ENCODE peak calls at places on chromosomes 7 and 10, in nine cellular contexts. One of them, this sample, is unnamed.

GRCh38 chr10:15672469-15672868 is 47.3 kb downstream of the ITGA8 start:
- DNase-seq in heart left ventricle: no peak
- DNase-seq in pancreas: no peak
- DNase-seq in cardiac muscle cell: no peak
- DNase-seq in stomach: no peak
- DNase-seq in mucosa of descending colon: no peak
- DNase-seq in CD8-positive, alpha-beta memory T cell: no peak
- DNase-seq in endothelial cell of umbilical vein: peak; percentile 52
- DNase-seq in IMR-90: no peak
- DNase-seq in this sample: no peak

GRCh38 chr7:27156508-27156898 is at the start of gene HOXA7:
- DNase-seq in stomach: peak; percentile 31
- DNase-seq in endothelial cell of umbilical vein: peak; percentile 88
- DNase-seq in pancreas: peak; percentile 55
- DNase-seq in CD8-positive, alpha-beta memory T cell: no peak
- DNase-seq in heart left ventricle: no peak
- DNase-seq in mucosa of descending colon: peak; percentile 80
- DNase-seq in cardiac muscle cell: no peak
- DNase-seq in IMR-90: peak; percentile 63
- DNase-seq in this sample: peak; percentile 11

GRCh38 chr10:78814430-78814806 is 254.3 kb upstream of the ZMIZ1 start:
- DNase-seq in endothelial cell of umbilical vein: no peak
- DNase-seq in IMR-90: no peak
- DNase-seq in mucosa of descending colon: no peak
- DNase-seq in cardiac muscle cell: no peak
- DNase-seq in pancreas: no peak
- DNase-seq in stomach: no peak
- DNase-seq in heart left ventricle: no peak
- DNase-seq in CD8-positive, alpha-beta memory T cell: no peak
- DNase-seq in this sample: no peak

GRCh38 chr10:58385784-58386112 is 538 bp downstream of the TFAM start:
- DNase-seq in mucosa of descending colon: peak; percentile 62
- DNase-seq in pancreas: peak; percentile 43
- DNase-seq in heart left ventricle: no peak
- DNase-seq in cardiac muscle cell: peak; percentile 64
- DNase-seq in CD8-positive, alpha-beta memory T cell: no peak
- DNase-seq in IMR-90: peak; percentile 17
- DNase-seq in endothelial cell of umbilical vein: no peak
- DNase-seq in stomach: peak; percentile 35
- DNase-seq in this sample: peak; percentile 32

GRCh38 chr10:132855889-132856288 is 69.9 kb upstream of the NKX6-2 start:
- DNase-seq in endothelial cell of umbilical vein: no peak
- DNase-seq in mucosa of descending colon: no peak
- DNase-seq in IMR-90: no peak
- DNase-seq in stomach: peak; percentile 16
- DNase-seq in pancreas: no peak
- DNase-seq in heart left ventricle: no peak
- DNase-seq in CD8-positive, alpha-beta memory T cell: no peak
- DNase-seq in cardiac muscle cell: no peak
- DNase-seq in this sample: no peak

GRCh38 chr10:123538401-123539320 is 127.5 kb upstream of the GPR26 start:
- DNase-seq in IMR-90: no peak
- DNase-seq in endothelial cell of umbilical vein: no peak
- DNase-seq in cardiac muscle cell: no peak
- DNase-seq in heart left ventricle: no peak
- DNase-seq in CD8-positive, alpha-beta memory T cell: no peak
- DNase-seq in stomach: no peak
- DNase-seq in mucosa of descending colon: no peak
- DNase-seq in pancreas: no peak
- DNase-seq in this sample: no peak

GRCh38 chr10:1182280-1183032 is 126.3 kb downstream of the WDR37 start:
- DNase-seq in endothelial cell of umbilical vein: no peak
- DNase-seq in stomach: no peak
- DNase-seq in mucosa of descending colon: no peak
- DNase-seq in cardiac muscle cell: no peak
- DNase-seq in IMR-90: no peak
- DNase-seq in heart left ventricle: no peak
- DNase-seq in pancreas: no peak
- DNase-seq in CD8-positive, alpha-beta memory T cell: no peak
- DNase-seq in this sample: no peak

GRCh38 chr7:96837583-96837982 is 127.9 kb upstream of the SEM1 start:
- DNase-seq in stomach: no peak
- DNase-seq in cardiac muscle cell: no peak
- DNase-seq in mucosa of descending colon: no peak
- DNase-seq in endothelial cell of umbilical vein: no peak
- DNase-seq in pancreas: no peak
- DNase-seq in IMR-90: no peak
- DNase-seq in heart left ventricle: no peak
- DNase-seq in CD8-positive, alpha-beta memory T cell: peak; percentile 46
- DNase-seq in this sample: no peak

GRCh38 chr7:6250364-6250833 is 22.0 kb downstream of the CYTH3 start:
- DNase-seq in CD8-positive, alpha-beta memory T cell: no peak
- DNase-seq in endothelial cell of umbilical vein: no peak
- DNase-seq in stomach: no peak
- DNase-seq in heart left ventricle: no peak
- DNase-seq in pancreas: no peak
- DNase-seq in cardiac muscle cell: no peak
- DNase-seq in mucosa of descending colon: no peak
- DNase-seq in IMR-90: no peak
- DNase-seq in this sample: no peak

GRCh38 chr7:114786455-114786854 is 135.4 kb upstream of the MDFIC start:
- DNase-seq in cardiac muscle cell: no peak
- DNase-seq in stomach: no peak
- DNase-seq in pancreas: no peak
- DNase-seq in IMR-90: no peak
- DNase-seq in endothelial cell of umbilical vein: no peak
- DNase-seq in mucosa of descending colon: no peak
- DNase-seq in CD8-positive, alpha-beta memory T cell: no peak
- DNase-seq in heart left ventricle: no peak
- DNase-seq in this sample: no peak

GRCh38 chr10:22992075-22992474 is 64.2 kb downstream of the ARMC3 start:
- DNase-seq in cardiac muscle cell: no peak
- DNase-seq in CD8-positive, alpha-beta memory T cell: no peak
- DNase-seq in mucosa of descending colon: no peak
- DNase-seq in pancreas: no peak
- DNase-seq in stomach: no peak
- DNase-seq in endothelial cell of umbilical vein: no peak
- DNase-seq in heart left ventricle: no peak
- DNase-seq in IMR-90: no peak
- DNase-seq in this sample: no peak

GRCh38 chr10:5434017-5434753 is 21.8 kb downstream of the NET1 start:
- DNase-seq in stomach: no peak
- DNase-seq in heart left ventricle: no peak
- DNase-seq in cardiac muscle cell: peak; percentile 68
- DNase-seq in pancreas: no peak
- DNase-seq in IMR-90: peak; percentile 81
- DNase-seq in mucosa of descending colon: no peak
- DNase-seq in CD8-positive, alpha-beta memory T cell: no peak
- DNase-seq in endothelial cell of umbilical vein: peak; percentile 67
- DNase-seq in this sample: no peak

GRCh38 chr10:86389441-86390193 is 23.0 kb upstream of the GRID1 start:
- DNase-seq in endothelial cell of umbilical vein: peak; percentile 29
- DNase-seq in heart left ventricle: no peak
- DNase-seq in mucosa of descending colon: peak; percentile 83
- DNase-seq in stomach: peak; percentile 74
- DNase-seq in CD8-positive, alpha-beta memory T cell: no peak
- DNase-seq in cardiac muscle cell: peak; percentile 79
- DNase-seq in pancreas: peak; percentile 85
- DNase-seq in IMR-90: peak; percentile 19
- DNase-seq in this sample: no peak

GRCh38 chr10:8137726-8138125 is 83.2 kb downstream of the GATA3 start:
- DNase-seq in IMR-90: no peak
- DNase-seq in heart left ventricle: no peak
- DNase-seq in stomach: no peak
- DNase-seq in endothelial cell of umbilical vein: no peak
- DNase-seq in CD8-positive, alpha-beta memory T cell: no peak
- DNase-seq in mucosa of descending colon: no peak
- DNase-seq in pancreas: no peak
- DNase-seq in cardiac muscle cell: no peak
- DNase-seq in this sample: no peak

GRCh38 chr7:141691540-141691939 is 10.4 kb downstream of the DENND11 start:
- DNase-seq in cardiac muscle cell: no peak
- DNase-seq in heart left ventricle: no peak
- DNase-seq in endothelial cell of umbilical vein: no peak
- DNase-seq in pancreas: no peak
- DNase-seq in IMR-90: no peak
- DNase-seq in mucosa of descending colon: no peak
- DNase-seq in CD8-positive, alpha-beta memory T cell: no peak
- DNase-seq in stomach: no peak
- DNase-seq in this sample: no peak

DNA sequence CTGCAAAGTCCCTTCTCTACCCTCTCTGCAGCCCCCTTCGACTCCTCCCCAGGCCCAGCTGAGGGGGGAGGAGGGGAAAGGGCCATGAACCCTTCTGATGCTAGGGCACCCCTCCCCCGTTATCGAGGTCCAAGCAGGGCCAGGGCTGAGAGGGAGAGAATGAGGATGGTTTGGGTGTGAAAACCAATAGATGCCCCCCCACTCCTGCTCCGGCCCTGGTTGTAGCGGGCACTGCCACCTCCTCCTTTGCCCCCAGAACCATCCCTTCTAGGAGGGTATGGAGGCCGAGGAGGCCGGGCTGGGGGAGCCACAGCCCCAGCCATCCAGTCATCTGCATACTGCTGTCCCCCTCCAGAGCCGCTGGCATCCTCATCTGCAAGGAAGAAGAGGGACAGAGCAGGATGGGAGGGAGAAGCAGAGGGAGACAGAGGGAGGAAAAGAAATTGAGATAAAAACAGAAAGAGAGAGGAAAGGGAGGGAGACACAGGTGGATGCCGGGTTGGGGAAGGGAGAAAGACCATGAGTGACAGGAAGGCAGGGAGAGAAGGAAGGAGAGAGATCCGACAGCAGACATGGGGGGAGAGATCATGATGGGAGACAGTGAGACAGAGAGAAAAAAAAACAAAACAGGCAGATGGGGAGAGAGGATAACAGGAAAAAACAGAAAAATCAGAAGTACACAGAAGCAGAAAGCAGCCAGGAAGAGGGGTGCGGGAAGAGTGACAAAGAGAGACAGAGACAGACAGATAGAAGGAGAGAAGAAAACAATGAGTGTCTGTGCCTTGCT is 1.9 kb upstream of the GAL3ST4 start:
- DNase-seq in endothelial cell of umbilical vein: no peak
- DNase-seq in heart left ventricle: no peak
- DNase-seq in IMR-90: no peak
- DNase-seq in cardiac muscle cell: no peak
- DNase-seq in CD8-positive, alpha-beta memory T cell: peak; percentile 40
- DNase-seq in stomach: no peak
- DNase-seq in mucosa of descending colon: no peak
- DNase-seq in pancreas: no peak
- DNase-seq in this sample: no peak
- H3K36me3 ChIP-seq in endothelial cell of umbilical vein: no peaks in the 10 kb centered on the region
- H3K36me3 ChIP-seq in heart left ventricle: no peaks in the 10 kb centered on the region
- H3K36me3 ChIP-seq in IMR-90: peaks cover 11% of the 10 kb centered on the region
- H3K36me3 ChIP-seq in cardiac muscle cell: no peaks in the 10 kb centered on the region
- H3K36me3 ChIP-seq in CD8-positive, alpha-beta memory T cell: no peaks in the 10 kb centered on the region
- H3K36me3 ChIP-seq in stomach: no peaks in the 10 kb centered on the region
- H3K36me3 ChIP-seq in mucosa of descending colon: no peaks in the 10 kb centered on the region
- H3K36me3 ChIP-seq in pancreas: no peaks in the 10 kb centered on the region
- H3K36me3 ChIP-seq in this sample: no peaks in the 10 kb centered on the region

GRCh38 chr7:100023526-100023925 is 8.1 kb downstream of the ZKSCAN1 start:
- DNase-seq in heart left ventricle: no peak
- DNase-seq in stomach: no peak
- DNase-seq in CD8-positive, alpha-beta memory T cell: no peak
- DNase-seq in mucosa of descending colon: no peak
- DNase-seq in endothelial cell of umbilical vein: no peak
- DNase-seq in pancreas: no peak
- DNase-seq in IMR-90: no peak
- DNase-seq in cardiac muscle cell: no peak
- DNase-seq in this sample: no peak
- H3K36me3 ChIP-seq in heart left ventricle: peaks cover 29% of the 10 kb centered on the region
- H3K36me3 ChIP-seq in stomach: peaks cover 76% of the 10 kb centered on the region
- H3K36me3 ChIP-seq in CD8-positive, alpha-beta memory T cell: peaks cover 16% of the 10 kb centered on the region
- H3K36me3 ChIP-seq in mucosa of descending colon: peaks cover 9% of the 10 kb centered on the region
- H3K36me3 ChIP-seq in endothelial cell of umbilical vein: peaks cover 10% of the 10 kb centered on the region
- H3K36me3 ChIP-seq in pancreas: peaks cover 9% of the 10 kb centered on the region
- H3K36me3 ChIP-seq in IMR-90: peaks cover 46% of the 10 kb centered on the region
- H3K36me3 ChIP-seq in cardiac muscle cell: peaks cover 33% of the 10 kb centered on the region
- H3K36me3 ChIP-seq in this sample: peaks cover 53% of the 10 kb centered on the region

GRCh38 chr10:12162927-12163326 is 32.8 kb downstream of the NUDT5 start:
- DNase-seq in endothelial cell of umbilical vein: no peak
- DNase-seq in mucosa of descending colon: no peak
- DNase-seq in cardiac muscle cell: no peak
- DNase-seq in pancreas: no peak
- DNase-seq in stomach: no peak
- DNase-seq in IMR-90: no peak
- DNase-seq in heart left ventricle: no peak
- DNase-seq in CD8-positive, alpha-beta memory T cell: no peak
- DNase-seq in this sample: no peak

GRCh38 chr10:12165036-12165435 is 30.7 kb downstream of the NUDT5 start:
- DNase-seq in cardiac muscle cell: no peak
- DNase-seq in CD8-positive, alpha-beta memory T cell: no peak
- DNase-seq in pancreas: no peak
- DNase-seq in heart left ventricle: no peak
- DNase-seq in IMR-90: no peak
- DNase-seq in stomach: no peak
- DNase-seq in mucosa of descending colon: no peak
- DNase-seq in endothelial cell of umbilical vein: no peak
- DNase-seq in this sample: no peak

GRCh38 chr10:12160664-12161063 is 31.2 kb downstream of the SEC61A2 start:
- DNase-seq in pancreas: no peak
- DNase-seq in stomach: no peak
- DNase-seq in heart left ventricle: no peak
- DNase-seq in endothelial cell of umbilical vein: no peak
- DNase-seq in CD8-positive, alpha-beta memory T cell: no peak
- DNase-seq in IMR-90: no peak
- DNase-seq in mucosa of descending colon: no peak
- DNase-seq in cardiac muscle cell: no peak
- DNase-seq in this sample: no peak

GRCh38 chr10:12165992-12166775 is 29.5 kb downstream of the NUDT5 start:
- DNase-seq in IMR-90: no peak
- DNase-seq in heart left ventricle: no peak
- DNase-seq in cardiac muscle cell: no peak
- DNase-seq in mucosa of descending colon: no peak
- DNase-seq in endothelial cell of umbilical vein: no peak
- DNase-seq in stomach: no peak
- DNase-seq in pancreas: no peak
- DNase-seq in CD8-positive, alpha-beta memory T cell: no peak
- DNase-seq in this sample: peak; percentile 42

GRCh38 chr10:12164085-12164484 is 31.6 kb downstream of the NUDT5 start:
- DNase-seq in IMR-90: no peak
- DNase-seq in mucosa of descending colon: no peak
- DNase-seq in heart left ventricle: no peak
- DNase-seq in endothelial cell of umbilical vein: no peak
- DNase-seq in pancreas: no peak
- DNase-seq in CD8-positive, alpha-beta memory T cell: no peak
- DNase-seq in cardiac muscle cell: no peak
- DNase-seq in stomach: no peak
- DNase-seq in this sample: no peak
- H3K36me3 ChIP-seq in IMR-90: peaks cover 50% of the 10 kb centered on the region
- H3K36me3 ChIP-seq in mucosa of descending colon: no peaks in the 10 kb centered on the region
- H3K36me3 ChIP-seq in heart left ventricle: peaks cover 17% of the 10 kb centered on the region
- H3K36me3 ChIP-seq in endothelial cell of umbilical vein: peaks cover 15% of the 10 kb centered on the region
- H3K36me3 ChIP-seq in pancreas: no peaks in the 10 kb centered on the region
- H3K36me3 ChIP-seq in CD8-positive, alpha-beta memory T cell: peaks cover 16% of the 10 kb centered on the region
- H3K36me3 ChIP-seq in cardiac muscle cell: peaks cover 65% of the 10 kb centered on the region
- H3K36me3 ChIP-seq in stomach: peaks cover 98% of the 10 kb centered on the region
- H3K36me3 ChIP-seq in this sample: peaks cover 9% of the 10 kb centered on the region

DNA sequence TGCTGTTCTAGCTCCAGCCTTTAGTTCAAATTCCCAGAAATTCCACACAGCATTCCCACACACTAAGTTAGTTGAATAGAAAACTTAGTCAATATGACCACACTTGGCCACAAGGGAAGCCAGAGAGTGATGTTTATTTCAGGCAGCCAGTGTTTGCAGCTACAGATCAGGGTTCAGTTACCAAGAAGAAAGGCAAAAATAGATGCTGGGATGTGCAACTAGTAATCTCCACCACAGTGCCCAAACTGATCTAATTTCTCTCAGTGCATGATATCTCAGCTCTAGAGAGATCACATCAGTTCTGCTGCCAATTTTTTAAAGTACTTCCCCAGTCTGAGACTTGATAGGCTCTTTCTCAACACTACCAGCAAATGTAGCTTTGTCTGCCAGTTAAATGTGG is 17.6 kb downstream of the SLF2 start:
- DNase-seq in mucosa of descending colon: no peak
- DNase-seq in heart left ventricle: no peak
- DNase-seq in pancreas: no peak
- DNase-seq in IMR-90: peak; percentile 12
- DNase-seq in endothelial cell of umbilical vein: no peak
- DNase-seq in cardiac muscle cell: peak; percentile 17
- DNase-seq in stomach: no peak
- DNase-seq in CD8-positive, alpha-beta memory T cell: no peak
- DNase-seq in this sample: no peak
- H3K36me3 ChIP-seq in mucosa of descending colon: peaks cover 5% of the 10 kb centered on the region
- H3K36me3 ChIP-seq in heart left ventricle: peaks cover 31% of the 10 kb centered on the region
- H3K36me3 ChIP-seq in pancreas: peaks cover 15% of the 10 kb centered on the region
- H3K36me3 ChIP-seq in IMR-90: peaks cover 43% of the 10 kb centered on the region
- H3K36me3 ChIP-seq in endothelial cell of umbilical vein: peaks cover 28% of the 10 kb centered on the region
- H3K36me3 ChIP-seq in cardiac muscle cell: peaks cover 59% of the 10 kb centered on the region
- H3K36me3 ChIP-seq in stomach: peaks cover 100% of the 10 kb centered on the region
- H3K36me3 ChIP-seq in CD8-positive, alpha-beta memory T cell: peaks cover 44% of the 10 kb centered on the region
- H3K36me3 ChIP-seq in this sample: peaks cover 48% of the 10 kb centered on the region